ENCODE peak calls at places on chromosomes 5 and 9, in seven cellular contexts. F, R, Q, I, W, X and Z are unnamed samples.

GRCh38 chr5:68653471-68653870 is 437.9 kb downstream of the PIK3R1 start:
- DNase-seq in F (no peak), R (no peak), Q (no peak), I (no peak), W (no peak), X (no peak), Z (no peak)

GRCh38 chr5:150616024-150616470 is 24.4 kb upstream of the SYNPO start:
- DNase-seq in F (no peak), R (peak), Q (no peak), I (no peak), W (no peak), X (no peak), Z (no peak)

GRCh38 chr9:99294850-99295461 is 72.9 kb downstream of the SEC61B start:
- DNase-seq in F (no peak), R (peak), Q (no peak), I (no peak), W (no peak), X (no peak), Z (no peak)

GRCh38 chr5:115209279-115209678 is 39.6 kb upstream of the TRIM36 start:
- DNase-seq in F (no peak), R (no peak), Q (no peak), I (no peak), W (no peak), X (peak), Z (no peak)

GRCh38 chr9:20269620-20270019 is 352.7 kb downstream of the MLLT3 start:
- DNase-seq in F (no peak), R (no peak), Q (no peak), I (no peak), W (no peak), X (no peak), Z (no peak)

GRCh38 chr9:108087781-108088180 is 598.2 kb upstream of the KLF4 start:
- DNase-seq in F (no peak), R (no peak), Q (peak), I (no peak), W (no peak), X (no peak), Z (no peak)

GRCh38 chr9:123349691-123350480 is 6.1 kb upstream of the CRB2 start:
- DNase-seq in F (peak), R (peak), Q (peak), I (peak), W (no peak), X (peak), Z (no peak)

GRCh38 chr5:150703767-150704166 is 2.9 kb upstream of the RBM22 start:
- DNase-seq in F (no peak), R (no peak), Q (no peak), I (no peak), W (no peak), X (no peak), Z (no peak)